ENCODE peak calls at places on chromosomes 7 and 10, in four cellular contexts. O is SK-N-SH, M is PC-3, Y is astrocyte. T is an unnamed sample.

GRCh38 chr7:111255576-111255975 is 164.6 kb downstream of the LRRN3 start:
- DNase-seq in Y (peak; percentile 13), M (peak; percentile 33), O (no peak), T (no peak)

GRCh38 chr10:49227406-49227805 is 39.2 kb upstream of the TMEM273 start:
- DNase-seq in M (no peak), Y (no peak), O (no peak), T (no peak)

GRCh38 chr7:104803931-104804330 is 210.1 kb upstream of the KMT2E start:
- DNase-seq in Y (no peak), M (no peak), O (no peak), T (no peak)

GRCh38 chr7:159040912-159041711 is 103.6 kb downstream of the VIPR2 start:
- DNase-seq in O (no peak), M (no peak), Y (no peak), T (no peak)

GRCh38 chr7:44541-44896 is 147.9 kb upstream of the FAM20C start:
- DNase-seq in O (no peak), M (no peak), Y (no peak), T (no peak)

GRCh38 chr7:41911792-41912191 is 208.9 kb upstream of the INHBA start:
- DNase-seq in M (peak; percentile 48), O (no peak), Y (peak; percentile 95), T (no peak)

GRCh38 chr7:117717341-117717740 is 155.9 kb downstream of the CTTNBP2 start:
- DNase-seq in M (no peak), Y (no peak), O (no peak), T (no peak)

GRCh38 chr7:133114519-133114918 is 32.6 kb upstream of the CHCHD3 start:
- DNase-seq in Y (no peak), M (no peak), O (no peak), T (no peak)

DNA sequence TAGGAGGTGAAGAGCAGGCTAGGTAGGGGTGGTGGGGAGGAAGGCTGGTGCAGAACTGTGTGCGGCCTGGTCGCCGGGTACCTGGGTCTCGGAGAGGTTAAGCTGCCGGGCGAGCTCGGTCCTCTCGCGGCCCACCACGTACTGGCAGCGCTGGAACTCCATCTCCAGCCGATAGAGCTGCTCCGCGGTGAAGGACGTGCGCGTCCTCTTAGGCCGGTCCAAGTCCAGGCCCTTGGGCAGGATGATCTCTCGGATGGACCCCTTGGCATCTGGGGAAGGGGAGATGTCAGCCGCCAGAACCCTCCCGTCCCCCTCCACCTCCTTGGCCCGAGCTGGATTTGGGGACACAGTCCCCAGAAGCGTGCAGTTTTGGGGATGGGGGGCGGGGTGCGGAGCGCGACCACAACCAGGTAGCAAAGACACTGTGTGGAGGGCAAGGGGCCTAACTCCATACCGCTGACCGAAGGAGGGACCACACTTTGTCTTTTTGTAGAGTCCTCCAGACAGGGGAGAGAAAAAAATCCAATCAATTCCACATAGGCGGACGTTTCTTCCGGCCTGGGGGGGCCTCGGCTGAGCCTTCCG is 1.6 kb downstream of the VAX1 start:
- DNase-seq in Y (no peak), M (no peak), O (peak; percentile 27), T (no peak)
- H3K4me3 ChIP-seq in Y (peak overlapping the region; percentile 52), M (peak overlapping the region; percentile 75), O (no peak overlapping the region), T (no peak overlapping the region)

GRCh38 chr10:81426722-81427121 is 448.3 kb upstream of the NRG3 start:
- DNase-seq in M (no peak), O (no peak), Y (no peak), T (no peak)
- H3K4me2 ChIP-seq in M (no peak overlapping the region), O (no peak overlapping the region), Y (no peak overlapping the region), T (no peak overlapping the region)

GRCh38 chr10:12710594-12711343 is 290.7 kb downstream of the CCDC3 start:
- DNase-seq in M (peak; percentile 63), Y (peak; percentile 56), O (peak; percentile 69), T (peak; percentile 82)
- H3K4me1 ChIP-seq in M (peaks cover 62% of the 10 kb centered on the region), Y (peaks cover 52% of the 10 kb centered on the region), O (peaks cover 15% of the 10 kb centered on the region), T (peaks cover 22% of the 10 kb centered on the region)

GRCh38 chr10:117543245-117543998 is 876 bp downstream of the EMX2 start:
- DNase-seq in Y (no peak), M (no peak), O (peak; percentile 74), T (no peak)
- H3K4me3 ChIP-seq in Y (peak overlapping the region; percentile 50), M (no peak overlapping the region), O (no peak overlapping the region), T (no peak overlapping the region)

DNA sequence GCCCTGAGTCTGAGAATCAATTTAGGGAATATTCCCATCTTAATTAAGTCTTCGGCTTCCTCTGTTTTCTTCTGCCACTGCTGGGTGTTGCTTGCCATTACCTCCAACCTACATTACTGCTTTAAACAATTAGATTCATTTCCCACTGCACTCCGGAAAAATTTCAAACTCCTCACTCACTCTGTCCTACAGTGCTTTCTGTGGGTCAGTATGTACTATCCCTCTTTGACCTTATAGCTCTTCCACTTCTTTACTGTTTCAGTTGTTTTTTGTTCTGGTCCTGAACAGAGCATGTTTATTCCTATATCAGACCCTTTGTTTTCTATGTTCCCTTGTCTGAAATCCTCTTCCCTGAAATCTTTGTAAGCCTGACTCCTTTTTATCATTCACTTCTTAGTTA is 160.6 kb downstream of the MAGI2 start:
- DNase-seq in O (no peak), Y (no peak), M (no peak), T (no peak)
- H3K4me2 ChIP-seq in O (no peak overlapping the region), Y (no peak overlapping the region), M (peak overlapping the region; percentile 39), T (no peak overlapping the region)

GRCh38 chr10:110739811-110740271 is 95.7 kb downstream of the RBM20 start:
- DNase-seq in M (peak; percentile 8), Y (no peak), O (no peak), T (no peak)

GRCh38 chr10:110742801-110743200 is 98.7 kb downstream of the RBM20 start:
- DNase-seq in O (no peak), M (no peak), Y (no peak), T (no peak)

GRCh38 chr10:110735620-110736027 is 91.5 kb downstream of the RBM20 start:
- DNase-seq in O (no peak), M (no peak), Y (no peak), T (no peak)

GRCh38 chr10:110733256-110733952 is 89.3 kb downstream of the RBM20 start:
- DNase-seq in O (no peak), M (peak; percentile 16), Y (no peak), T (no peak)

DNA sequence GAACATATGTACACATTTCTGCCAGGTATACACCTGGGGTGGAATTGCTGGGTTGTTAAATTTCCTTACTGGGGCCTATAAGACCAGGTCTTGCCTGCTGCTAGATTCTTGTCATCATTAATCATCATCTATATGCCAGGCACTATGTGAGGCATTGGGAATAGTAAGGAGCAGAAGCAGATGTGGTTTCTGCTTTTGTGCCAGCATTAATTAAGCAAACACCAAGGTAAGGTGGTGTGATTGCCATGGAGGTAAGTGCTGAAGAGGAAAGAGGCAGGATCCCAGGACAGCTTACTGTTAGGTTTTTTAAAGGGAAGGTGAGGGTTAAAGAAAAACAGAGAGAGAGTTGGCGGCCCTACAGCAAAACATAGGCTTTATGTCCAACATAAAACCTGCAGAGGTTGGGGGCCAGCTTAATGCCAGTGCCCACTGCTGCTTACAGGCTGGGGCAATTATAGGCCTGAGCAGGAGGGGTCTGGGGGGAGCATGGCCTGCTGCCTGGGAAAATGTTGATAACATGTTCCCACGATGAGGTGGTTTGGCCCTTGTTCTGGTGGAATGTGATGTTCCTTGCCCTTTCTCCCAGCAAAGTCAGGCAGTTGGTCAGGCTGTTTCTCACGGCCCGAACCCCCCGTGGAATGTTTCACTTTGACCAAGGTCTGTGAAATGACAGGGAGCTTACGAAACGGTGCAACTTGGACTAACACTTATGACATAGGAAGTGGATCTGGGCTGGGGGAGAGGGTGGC is 93.9 kb downstream of the RBM20 start:
- DNase-seq in O (no peak), M (no peak), Y (peak; percentile 52), T (no peak)
- H3K4me1 ChIP-seq in O (peaks cover 20% of the 10 kb centered on the region), M (peaks cover 3% of the 10 kb centered on the region), Y (no peaks in the 10 kb centered on the region), T (no peaks in the 10 kb centered on the region)

DNA sequence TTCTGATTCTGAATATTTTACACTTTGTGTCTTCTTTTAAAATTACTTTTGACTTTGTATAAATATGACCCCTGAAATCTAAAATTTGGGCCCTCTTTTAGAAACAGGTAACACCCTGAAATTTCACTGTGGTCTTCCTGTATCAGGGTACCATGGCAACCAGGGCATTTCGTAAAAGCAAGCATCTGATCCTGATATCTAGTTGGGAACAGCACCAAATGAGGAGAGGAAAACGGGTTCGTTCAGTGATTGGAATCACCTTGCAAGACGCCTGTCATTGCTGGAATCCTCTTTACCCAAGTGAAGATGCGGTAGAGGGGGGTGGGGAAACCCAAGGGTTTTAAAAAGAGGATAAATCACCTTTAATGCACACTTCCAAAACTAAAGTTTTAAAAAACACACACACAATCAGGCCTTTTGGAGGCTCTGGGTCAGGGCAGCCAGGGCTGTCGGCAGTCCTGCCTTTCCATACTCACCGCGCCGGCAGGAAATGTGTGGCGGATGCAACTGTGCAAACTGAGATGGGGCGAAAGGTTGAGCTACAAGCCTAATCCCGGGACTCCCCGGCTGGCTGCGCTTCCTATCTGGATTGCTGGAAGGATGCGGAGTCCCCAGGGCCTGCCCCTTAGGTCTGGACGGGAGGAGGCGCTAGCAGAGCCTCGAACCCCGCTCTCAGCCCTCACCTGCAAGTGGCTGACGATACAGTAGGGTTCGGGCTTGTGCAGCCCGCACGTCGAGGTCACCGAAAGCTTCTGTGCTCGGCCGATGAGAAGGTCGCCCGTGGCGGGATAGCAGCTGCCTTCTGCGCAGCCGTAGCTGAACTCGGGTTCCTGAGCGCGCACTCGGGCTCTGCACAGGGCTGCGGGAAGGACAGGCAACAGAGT is 1.8 kb downstream of the LAMB1 start:
- DNase-seq in O (peak; percentile 70), Y (no peak), M (peak; percentile 54), T (no peak)
- H3K4me3 ChIP-seq in O (peak overlapping the region; percentile 95), Y (peak overlapping the region; percentile 90), M (peak overlapping the region; percentile 87), T (no peak overlapping the region)

GRCh38 chr10:51699145-51699474 is 285 bp downstream of the CSTF2T start:
- DNase-seq in Y (no peak), O (no peak), M (no peak), T (no peak)
- H3K4me2 ChIP-seq in Y (peak overlapping the region; percentile 96), O (peak overlapping the region; percentile 86), M (peak overlapping the region; percentile 86), T (peak overlapping the region; percentile 88)

T was measured in DND-41.